ENCODE peak calls at places on chromosome 1, in nine cellular contexts. M is stimulated activated CD8-positive, alpha-beta memory T cell treated with anti-CD3 and anti-CD28 coated beads, Interleukin-15, amount 100 ng/mL, for 24 hours; K is H54; C is NCI-H1436 treated with DMSO at 0.1 percent for 48 hours; O is ovary; E is T1000; P is H7; N is psoas muscle; U is GF-D8. W is an unnamed sample.
A peak's percentile ranks its signal among the peaks of the same experiment; 100 is the strongest.

GRCh38 chr1:94095112-94095637 is 25.8 kb downstream of the ABCA4 start:
- DNase-seq in M (no peak), K (no peak), C (no peak), O (peak; percentile 91), E (no peak), P (no peak), N (peak; percentile 91), U (no peak), W (no peak)

GRCh38 chr1:40626383-40626770 is 39.1 kb downstream of the RIMS3 start:
- DNase-seq in M (no peak), K (no peak), C (no peak), O (no peak), E (no peak), P (peak; percentile 5), N (no peak), U (no peak), W (no peak)

GRCh38 chr1:92858564-92859399 is 26.9 kb downstream of the RPL5 start:
- DNase-seq in M (no peak), K (peak; percentile 9), C (peak; percentile 66), O (no peak), E (peak; percentile 43), P (peak; percentile 47), N (no peak), U (peak; percentile 43), W (peak; percentile 71)

GRCh38 chr1:17780916-17781315 is 25.8 kb downstream of the ACTL8 start:
- DNase-seq in M (no peak), K (no peak), C (no peak), O (no peak), E (no peak), P (no peak), N (no peak), U (no peak), W (no peak)

GRCh38 chr1:154730986-154731489 is 123.1 kb upstream of the ADAR start:
- DNase-seq in M (no peak), K (no peak), C (no peak), O (no peak), E (no peak), P (peak; percentile 59), N (no peak), U (no peak), W (no peak)

GRCh38 chr1:27650146-27650526 is 15.2 kb upstream of the FGR start:
- DNase-seq in M (no peak), K (no peak), C (no peak), O (no peak), E (no peak), P (no peak), N (no peak), U (no peak), W (no peak)

GRCh38 chr1:167819849-167820683 is 93.9 kb downstream of the ADCY10 start:
- DNase-seq in M (no peak), K (peak; percentile 78), C (no peak), O (peak; percentile 84), E (peak; percentile 87), P (peak; percentile 94), N (peak; percentile 94), U (no peak), W (peak; percentile 56)

GRCh38 chr1:234893725-234894630 is 234.7 kb downstream of the TOMM20 start:
- DNase-seq in M (no peak), K (peak; percentile 47), C (no peak), O (no peak), E (no peak), P (no peak), N (no peak), U (no peak), W (peak; percentile 28)

GRCh38 chr1:246724725-246725095 is 501 bp downstream of the SCCPDH start:
- DNase-seq in M (no peak), K (no peak), C (no peak), O (no peak), E (no peak), P (peak; percentile 58), N (no peak), U (no peak), W (no peak)

GRCh38 chr1:48035371-48036141 is 38.4 kb upstream of the TRABD2B start:
- DNase-seq in M (no peak), K (no peak), C (no peak), O (no peak), E (no peak), P (no peak), N (no peak), U (no peak), W (no peak)

GRCh38 chr1:231604276-231604621 is 22.3 kb upstream of the DISC1 start:
- DNase-seq in M (no peak), K (no peak), C (no peak), O (no peak), E (no peak), P (no peak), N (no peak), U (no peak), W (no peak)

GRCh38 chr1:180906511-180906910 is 6.2 kb upstream of the KIAA1614 start:
- DNase-seq in M (no peak), K (no peak), C (no peak), O (no peak), E (no peak), P (peak; percentile 40), N (no peak), U (no peak), W (no peak)

GRCh38 chr1:206734499-206735142 is 36.0 kb upstream of the IL19 start:
- DNase-seq in M (peak; percentile 69), K (peak; percentile 46), C (no peak), O (peak; percentile 63), E (no peak), P (peak; percentile 92), N (peak; percentile 71), U (no peak), W (peak; percentile 87)

GRCh38 chr1:20885121-20885520 is 98.0 kb upstream of the HP1BP3 start:
- DNase-seq in M (no peak), K (no peak), C (no peak), O (no peak), E (no peak), P (peak; percentile 4), N (no peak), U (no peak), W (no peak)

GRCh38 chr1:51553911-51554310 is 34.8 kb upstream of the EPS15 start:
- DNase-seq in M (no peak), K (no peak), C (no peak), O (no peak), E (no peak), P (no peak), N (no peak), U (no peak), W (no peak)

GRCh38 chr1:63592536-63593302 is 492 bp upstream of the PGM1 start:
- DNase-seq in M (no peak), K (peak; percentile 63), C (no peak), O (no peak), E (no peak), P (no peak), N (no peak), U (peak; percentile 68), W (no peak)

GRCh38 chr1:54806931-54807611 is 5.9 kb upstream of the TTC22 start:
- DNase-seq in M (no peak), K (peak; percentile 66), C (no peak), O (no peak), E (no peak), P (no peak), N (no peak), U (no peak), W (peak; percentile 76)

GRCh38 chr1:64953241-64953640 is 13.1 kb downstream of the JAK1 start:
- DNase-seq in M (no peak), K (no peak), C (no peak), O (no peak), E (no peak), P (no peak), N (no peak), U (no peak), W (no peak)

GRCh38 chr1:205375816-205376545 is 19.3 kb upstream of the KLHDC8A start:
- DNase-seq in M (no peak), K (peak; percentile 30), C (no peak), O (no peak), E (no peak), P (peak; percentile 64), N (no peak), U (no peak), W (no peak)

GRCh38 chr1:147171399-147172167 is 687 bp downstream of the PRKAB2 start:
- DNase-seq in M (no peak), K (no peak), C (no peak), O (no peak), E (no peak), P (peak; percentile 33), N (no peak), U (no peak), W (no peak)

GRCh38 chr1:19921310-19921709 is 2.1 kb downstream of the PLA2G2E start:
- DNase-seq in M (no peak), K (no peak), C (no peak), O (no peak), E (no peak), P (peak; percentile 48), N (no peak), U (no peak), W (no peak)